ENCODE peak calls at places on chromosomes 1 and 21, in six cellular contexts. V is astrocyte, B is OCI-LY7, K is fibroblast of lung, D is HCT116, I is GM23338. M is an unnamed sample. For H4K20me1, the result is how much of the 10 kb centered on the place peaks cover.

GRCh38 chr1:206705187-206705586 is 20.5 kb downstream of the MAPKAPK2 start:
- DNase-seq in V (peak), B (no peak), K (peak), D (no peak), I (peak), M (no peak)

GRCh38 chr21:36428789-36429671 is 43.8 kb downstream of the CHAF1B start:
- DNase-seq in V (peak), B (no peak), K (peak), D (no peak), I (no peak), M (no peak)

GRCh38 chr1:185565314-185565713 is 168.9 kb upstream of the HMCN1 start:
- DNase-seq in V (peak), B (no peak), K (no peak), D (no peak), I (no peak), M (peak)

GRCh38 chr1:161921990-161922389 is 101.7 kb downstream of the OLFML2B start:
- DNase-seq in V (peak), B (no peak), K (peak), D (no peak), I (no peak), M (no peak)

GRCh38 chr1:158177705-158178450 is 2.8 kb upstream of the CD1D start:
- DNase-seq in V (peak), B (peak), K (peak), D (no peak), I (peak), M (peak)

GRCh38 chr1:157154940-157155514 is 16.8 kb upstream of the ETV3 start:
- DNase-seq in V (no peak), B (no peak), K (peak), D (no peak), I (peak), M (peak)

GRCh38 chr1:153141377-153141776 is 9.3 kb downstream of the SPRR2G start:
- DNase-seq in V (no peak), B (no peak), K (no peak), D (no peak), I (no peak), M (peak)

GRCh38 chr1:36420836-36421317 is 23.2 kb upstream of the LSM10 start:
- DNase-seq in V (peak), B (peak), K (peak), D (peak), I (peak), M (peak)

GRCh38 chr1:3657578-3658230 is 5.4 kb downstream of the TP73 start:
- DNase-seq in V (no peak), B (no peak), K (no peak), D (no peak), I (no peak), M (no peak)

GRCh38 chr1:15110867-15111230 is 42.7 kb upstream of the TMEM51 start:
- DNase-seq in V (no peak), B (no peak), K (no peak), D (no peak), I (peak), M (no peak)

GRCh38 chr21:28615276-28615675 is 377.4 kb downstream of the LTN1 start:
- DNase-seq in V (peak), B (no peak), K (peak), D (no peak), I (no peak), M (no peak)

GRCh38 chr1:160625321-160625720 is 21.5 kb downstream of the SLAMF1 start:
- DNase-seq in V (no peak), B (no peak), K (no peak), D (no peak), I (no peak), M (no peak)

GRCh38 chr21:16376673-16377072 is 646.9 kb downstream of the USP25 start:
- DNase-seq in V (no peak), B (no peak), K (no peak), D (no peak), I (no peak), M (no peak)

GRCh38 chr1:235853653-235854052 is 13.1 kb downstream of the LYST start:
- DNase-seq in V (no peak), B (no peak), K (no peak), D (no peak), I (no peak), M (no peak)

GRCh38 chr1:235557495-235557894 is 53.2 kb upstream of the B3GALNT2 start:
- DNase-seq in V (no peak), B (peak), K (no peak), D (no peak), I (peak), M (no peak)

GRCh38 chr1:4755301-4756183 is 101.1 kb downstream of the AJAP1 start:
- DNase-seq in V (peak), B (no peak), K (no peak), D (no peak), I (no peak), M (no peak)

GRCh38 chr21:36288651-36289243 is 31.2 kb upstream of the MORC3 start:
- DNase-seq in V (peak), B (no peak), K (no peak), D (no peak), I (no peak), M (peak)

GRCh38 chr1:204084247-204084772 is 11.4 kb downstream of the SOX13 start:
- DNase-seq in V (no peak), B (peak), K (no peak), D (no peak), I (peak), M (no peak)

GRCh38 chr1:231518485-231519035 is 9.9 kb upstream of the TSNAX start:
- DNase-seq in V (no peak), B (no peak), K (no peak), D (no peak), I (no peak), M (no peak)

GRCh38 chr1:153360190-153360589 is 2.5 kb downstream of the S100A9 start:
- DNase-seq in V (no peak), B (no peak), K (no peak), D (no peak), I (no peak), M (no peak)

GRCh38 chr1:100292711-100293110 is 26.7 kb downstream of the RTCA start:
- DNase-seq in V (peak), B (no peak), K (no peak), D (no peak), I (no peak), M (no peak)

GRCh38 chr1:241250465-241250864 is 106.5 kb downstream of the RGS7 start:
- DNase-seq in V (no peak), B (no peak), K (no peak), D (no peak), I (no peak), M (no peak)

GRCh38 chr1:36322786-36323635 is 434 bp downstream of the EVA1B start:
- DNase-seq in V (peak), B (no peak), K (peak), D (no peak), I (peak), M (peak)

GRCh38 chr1:7614576-7615074 is 156.5 kb upstream of the VAMP3 start:
- DNase-seq in V (no peak), B (no peak), K (no peak), D (no peak), I (no peak), M (no peak)

GRCh38 chr1:163201906-163202305 is 810 bp downstream of the RGS5 start:
- DNase-seq in V (no peak), B (no peak), K (no peak), D (no peak), I (no peak), M (no peak)

GRCh38 chr1:26530540-26530897 is 958 bp downstream of the RPS6KA1 start:
- DNase-seq in V (no peak), B (peak), K (no peak), D (no peak), I (no peak), M (no peak)

GRCh38 chr1:42186172-42186571 is 21.6 kb upstream of the GUCA2A start:
- DNase-seq in V (peak), B (no peak), K (peak), D (no peak), I (no peak), M (peak)

DNA sequence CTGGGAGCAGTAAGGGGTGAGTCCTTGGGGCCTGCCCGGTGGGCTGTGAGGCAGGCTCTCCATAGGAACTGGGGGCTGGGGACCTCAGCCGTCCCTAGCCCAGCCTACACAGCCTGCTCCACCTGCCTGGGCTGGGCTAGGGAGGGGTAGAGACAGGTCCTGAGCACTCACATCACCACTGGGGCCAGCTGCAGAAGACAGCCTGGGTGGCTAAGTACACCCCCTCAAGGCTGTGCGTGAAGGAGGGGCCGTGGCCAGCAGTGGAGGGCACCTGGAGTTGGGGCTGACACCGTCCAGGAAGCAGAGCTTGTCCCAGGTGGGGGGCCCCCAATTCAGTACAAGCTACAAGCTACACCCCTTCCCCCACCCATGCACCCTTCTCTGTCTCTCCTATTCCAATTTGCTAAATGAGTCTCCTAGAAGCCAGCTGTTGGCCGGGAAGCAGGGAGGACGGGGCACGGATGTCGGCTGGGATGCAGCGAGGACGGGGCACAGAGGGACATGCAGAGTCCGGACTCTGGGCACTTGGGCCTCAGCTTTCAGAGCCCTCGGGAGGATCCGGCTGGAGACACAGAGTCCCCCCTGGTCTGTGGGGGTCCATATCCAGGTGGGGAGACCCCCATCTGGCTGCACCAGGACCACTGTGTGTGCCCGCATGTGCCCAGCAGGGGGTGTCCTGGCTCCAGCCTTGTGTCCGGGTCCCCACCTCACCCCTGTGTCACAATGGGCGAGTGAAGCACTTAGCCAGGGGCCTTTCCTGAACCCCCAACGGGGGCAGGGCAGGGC is 1.8 kb downstream of the ISG15 start:
- DNase-seq in V (no peak), B (peak), K (no peak), D (no peak), I (peak), M (no peak)
- TF ChIP-seq CTCF in V (peak), B (peak), K (peak), D (no peak), I (peak), M (peak)

GRCh38 chr1:9809122-9809521 is 14.6 kb downstream of the CLSTN1 start:
- DNase-seq in V (peak), B (peak), K (no peak), D (no peak), I (no peak), M (peak)

GRCh38 chr1:9807541-9807940 is 16.2 kb downstream of the CLSTN1 start:
- DNase-seq in V (no peak), B (no peak), K (no peak), D (no peak), I (peak), M (no peak)

GRCh38 chr1:9805006-9805526 is 18.7 kb downstream of the CLSTN1 start:
- DNase-seq in V (no peak), B (no peak), K (no peak), D (no peak), I (no peak), M (peak)

GRCh38 chr1:9811239-9811966 is 12.4 kb downstream of the CLSTN1 start:
- DNase-seq in V (no peak), B (no peak), K (no peak), D (no peak), I (no peak), M (no peak)

GRCh38 chr1:9808459-9808858 is 15.3 kb downstream of the CLSTN1 start:
- DNase-seq in V (no peak), B (no peak), K (no peak), D (no peak), I (no peak), M (no peak)
- H4K20me1 ChIP-seq in V (half or more), B (under half), K (under half), D (under half), I (half or more), M (under half)

GRCh38 chr21:37767984-37768383 is 148.3 kb downstream of the KCNJ6 start:
- DNase-seq in V (peak), B (no peak), K (peak), D (no peak), I (no peak), M (peak)
- TF ChIP-seq CTCF in V (no peak), B (no peak), K (no peak), D (no peak), I (no peak), M (no peak)

GRCh38 chr1:30968220-30968971 is 59.8 kb upstream of the SDC3 start:
- DNase-seq in V (no peak), B (no peak), K (no peak), D (no peak), I (no peak), M (no peak)
- H4K20me1 ChIP-seq in V (half or more), B (under half), K (under half), D (under half), I (under half), M (under half)

GRCh38 chr1:37458551-37458950 is 15.8 kb upstream of the ZC3H12A start:
- DNase-seq in V (no peak), B (peak), K (no peak), D (no peak), I (no peak), M (no peak)
- TF ChIP-seq CTCF in V (no peak), B (peak), K (no peak), D (peak), I (peak), M (peak)

GRCh38 chr1:54392401-54392800 is 13.8 kb downstream of the SSBP3 start:
- DNase-seq in V (no peak), B (no peak), K (no peak), D (no peak), I (no peak), M (no peak)
- H4K20me1 ChIP-seq in V (half or more), B (under half), K (under half), D (under half), I (half or more), M (under half)

DNA sequence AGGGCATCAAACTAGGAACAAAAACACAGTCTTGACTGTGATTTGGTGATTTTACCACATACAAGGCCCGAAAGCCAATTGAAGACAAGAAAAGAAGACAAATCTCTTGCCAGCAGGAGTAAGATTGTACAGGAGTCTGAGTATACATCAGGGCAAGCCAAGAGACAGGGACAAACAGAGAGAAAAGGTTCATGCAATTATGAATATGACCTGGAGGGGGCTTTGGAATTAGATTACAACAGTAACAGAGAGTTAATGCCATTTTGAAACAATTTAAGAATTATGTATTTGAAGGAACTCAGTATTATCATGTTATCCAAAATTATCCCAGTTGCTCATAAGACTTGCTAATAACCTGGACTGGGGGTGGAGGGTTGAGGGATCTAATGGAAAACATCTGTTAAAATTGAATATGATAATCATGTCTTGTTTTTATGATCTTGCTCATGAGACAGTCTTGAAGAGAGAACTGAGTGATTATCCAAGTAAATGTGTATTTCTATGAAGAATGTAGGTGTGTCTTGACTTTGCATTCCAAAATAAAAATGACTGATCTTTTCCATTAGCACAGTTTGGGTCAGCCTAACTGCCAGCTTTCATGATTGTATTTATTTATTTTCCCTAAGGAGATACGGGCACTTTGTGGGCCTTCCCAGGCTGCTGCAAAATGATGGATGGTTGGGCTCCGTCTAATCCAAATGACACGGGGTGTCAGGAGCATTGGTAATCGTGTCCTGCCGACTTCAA is 117.7 kb downstream of the ERG start:
- DNase-seq in V (peak), B (no peak), K (peak), D (no peak), I (peak), M (no peak)
- TF ChIP-seq CTCF in V (peak), B (peak), K (peak), D (no peak), I (peak), M (peak)

GRCh38 chr1:54372978-54373377 is 33.2 kb downstream of the SSBP3 start:
- DNase-seq in V (no peak), B (peak), K (no peak), D (no peak), I (no peak), M (no peak)
- H4K20me1 ChIP-seq in V (half or more), B (under half), K (under half), D (under half), I (under half), M (under half)

GRCh38 chr1:44631647-44632510 is 42.4 kb downstream of the TMEM53 start:
- DNase-seq in V (peak), B (peak), K (peak), D (peak), I (peak), M (peak)
- TF ChIP-seq CTCF in V (no peak), B (no peak), K (no peak), D (no peak), I (no peak), M (no peak)

GRCh38 chr1:222195857-222196256 is 352.0 kb downstream of the HHIPL2 start:
- DNase-seq in V (peak), B (no peak), K (no peak), D (no peak), I (no peak), M (no peak)

DNA sequence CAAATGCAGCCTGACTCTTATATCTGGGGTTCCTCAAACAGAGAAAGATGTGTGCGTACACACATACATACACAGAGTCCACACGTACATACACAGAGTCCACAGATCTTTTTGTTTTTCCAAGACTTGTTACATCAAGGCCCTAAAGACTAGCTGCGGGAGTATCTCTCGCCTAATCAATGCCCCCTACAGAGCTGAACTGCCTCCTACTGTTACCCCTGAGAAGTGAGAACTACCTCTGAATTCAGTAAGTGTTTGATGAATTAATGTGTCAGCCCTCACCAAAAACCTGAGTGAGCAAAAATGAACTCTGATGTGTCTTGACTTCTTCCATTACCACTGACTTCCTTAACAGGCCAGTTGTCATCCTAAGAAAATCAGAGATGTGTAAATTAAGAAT is 351.2 kb downstream of the HHIPL2 start:
- DNase-seq in V (no peak), B (no peak), K (no peak), D (no peak), I (no peak), M (no peak)
- H4K20me1 ChIP-seq in V (under half), B (under half), K (under half), D (under half), I (under half), M (under half)

M was measured in mammary epithelial cell.